ENCODE peak calls at places on chromosomes 12 and 14, in six cellular contexts. A is GM12864; O is GM20000; B is AG10803; V is Calu3; T is CD8-positive, alpha-beta T cell. G is an unnamed sample.

GRCh38 chr12:91991397-91992187 is 154.1 kb downstream of the BTG1 start:
- DNase-seq in V (no peak), B (no peak), T (no peak), O (peak), A (peak), G (peak)

GRCh38 chr14:91378945-91379932 is 38.4 kb downstream of the CCDC88C start:
- DNase-seq in O (no peak), B (no peak), A (no peak), T (no peak), V (no peak), G (no peak)

GRCh38 chr12:117142094-117142493 is 42.9 kb upstream of the TESC start:
- DNase-seq in T (no peak), O (no peak), A (no peak), V (no peak), B (no peak), G (no peak)

GRCh38 chr14:102363182-102363952 is 626 bp downstream of the TECPR2 start:
- DNase-seq in V (no peak), A (no peak), O (no peak), B (peak), T (no peak), G (peak)

GRCh38 chr12:124556067-124556466 is 11.3 kb downstream of the NCOR2 start:
- DNase-seq in O (no peak), V (no peak), B (no peak), A (no peak), T (no peak), G (no peak)

GRCh38 chr12:70667253-70667652 is 30.0 kb upstream of the PTPRB start:
- DNase-seq in T (no peak), V (no peak), B (no peak), A (no peak), O (no peak), G (no peak)

GRCh38 chr12:15164997-15165659 is 56.1 kb downstream of the RERG start:
- DNase-seq in T (no peak), O (no peak), B (no peak), V (no peak), A (no peak), G (no peak)

GRCh38 chr14:50122291-50122690 is 5.9 kb upstream of the VCPKMT start:
- DNase-seq in O (no peak), B (no peak), T (no peak), A (no peak), V (no peak), G (no peak)

GRCh38 chr12:92408072-92408900 is 262.6 kb upstream of the BTG1 start:
- DNase-seq in V (peak), T (no peak), O (peak), B (peak), A (no peak), G (peak)

GRCh38 chr12:132216354-132216987 is 72.2 kb downstream of the NOC4L start:
- DNase-seq in A (no peak), O (no peak), T (no peak), V (no peak), B (no peak), G (no peak)

GRCh38 chr14:89851031-89851430 is 103.5 kb downstream of the EFCAB11 start:
- DNase-seq in V (no peak), B (no peak), T (no peak), A (no peak), O (no peak), G (no peak)

GRCh38 chr12:96981053-96981452 is 74.0 kb downstream of the NEDD1 start:
- DNase-seq in B (peak), V (no peak), O (no peak), A (no peak), T (no peak), G (no peak)

GRCh38 chr14:93369393-93370266 is 22.6 kb downstream of the COX8C start:
- DNase-seq in A (peak), V (no peak), B (no peak), O (peak), T (no peak), G (peak)

GRCh38 chr12:85155791-85156190 is 119.6 kb downstream of the LRRIQ1 start:
- DNase-seq in A (no peak), V (peak), T (no peak), B (peak), O (no peak), G (no peak)

GRCh38 chr14:80679273-80679672 is 262.3 kb downstream of the CEP128 start:
- DNase-seq in V (no peak), O (no peak), B (no peak), T (no peak), A (no peak), G (no peak)

GRCh38 chr12:2393016-2393415 is 340.2 kb downstream of the CACNA1C start:
- DNase-seq in T (no peak), O (no peak), V (no peak), A (no peak), B (no peak), G (no peak)

GRCh38 chr12:120225200-120225558 is 24.3 kb upstream of the RPLP0 start:
- DNase-seq in V (no peak), O (no peak), T (no peak), B (no peak), A (no peak), G (no peak)

GRCh38 chr14:63249112-63249511 is 44.9 kb downstream of the RHOJ start:
- DNase-seq in T (no peak), B (peak), A (no peak), O (no peak), V (no peak), G (no peak)

GRCh38 chr14:101122114-101122854 is 218.8 kb upstream of the RTL1 start:
- DNase-seq in O (no peak), B (no peak), T (no peak), V (no peak), A (no peak), G (no peak)

GRCh38 chr12:87491089-87491488 is 538.1 kb downstream of the C12orf50 start:
- DNase-seq in A (no peak), O (no peak), V (no peak), T (no peak), B (no peak), G (no peak)

GRCh38 chr14:70318635-70319013 is 40.9 kb downstream of the COX16 start:
- DNase-seq in O (no peak), A (no peak), V (no peak), B (no peak), T (no peak), G (no peak)

GRCh38 chr12:1572731-1573130 is 21.6 kb downstream of the FBXL14 start:
- DNase-seq in A (no peak), T (no peak), O (no peak), V (no peak), B (no peak), G (no peak)

GRCh38 chr14:103808403-103809001 is 38.9 kb downstream of the PPP1R13B start:
- DNase-seq in B (peak), V (peak), T (peak), A (no peak), O (peak), G (peak)

GRCh38 chr12:53782093-53782703 is 30.4 kb upstream of the CISTR start:
- DNase-seq in T (no peak), B (no peak), O (no peak), A (no peak), V (no peak), G (no peak)

GRCh38 chr12:13196302-13196921 is at the start of gene EMP1:
- DNase-seq in T (peak), B (peak), O (peak), V (peak), A (peak), G (peak)

GRCh38 chr12:104520242-104520900 is 63.6 kb downstream of the CHST11 start:
- DNase-seq in V (no peak), O (peak), T (no peak), A (no peak), B (no peak), G (no peak)

GRCh38 chr14:105028251-105028927 is 7.5 kb upstream of the CDCA4 start:
- DNase-seq in T (no peak), A (no peak), B (peak), O (no peak), V (no peak), G (peak)

GRCh38 chr14:30267141-30267540 is 291.8 kb upstream of the G2E3 start:
- DNase-seq in A (no peak), T (no peak), O (no peak), V (no peak), B (peak), G (no peak)

GRCh38 chr14:88439088-88439487 is 53.6 kb downstream of the SPATA7 start:
- DNase-seq in V (no peak), A (no peak), B (no peak), O (no peak), T (no peak), G (no peak)

DNA sequence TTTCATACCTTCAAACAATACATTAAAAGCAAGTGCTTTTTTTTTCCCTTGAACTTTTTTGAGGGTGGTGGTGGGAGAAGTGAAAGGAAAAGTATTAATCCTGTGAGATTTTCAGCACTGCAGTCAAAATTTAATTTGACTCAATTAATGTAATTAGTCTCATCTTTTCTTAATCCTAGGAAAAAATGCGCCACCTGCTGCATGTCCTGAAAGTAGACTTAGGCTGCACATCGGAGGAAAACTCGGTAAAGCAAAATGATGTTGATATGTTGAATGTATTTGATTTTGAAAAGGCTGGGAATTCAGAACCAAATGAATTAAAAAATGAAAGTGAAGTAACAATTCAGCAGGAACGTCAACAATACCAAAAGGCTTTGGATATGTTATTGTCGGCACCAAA is 52.2 kb downstream of the SPATA7 start:
- DNase-seq in A (no peak), V (no peak), O (no peak), T (no peak), B (no peak), G (no peak)
- TF ChIP-seq CTCF in A (no peak), V (no peak), O (no peak), T (no peak), B (no peak), G (no peak)

DNA sequence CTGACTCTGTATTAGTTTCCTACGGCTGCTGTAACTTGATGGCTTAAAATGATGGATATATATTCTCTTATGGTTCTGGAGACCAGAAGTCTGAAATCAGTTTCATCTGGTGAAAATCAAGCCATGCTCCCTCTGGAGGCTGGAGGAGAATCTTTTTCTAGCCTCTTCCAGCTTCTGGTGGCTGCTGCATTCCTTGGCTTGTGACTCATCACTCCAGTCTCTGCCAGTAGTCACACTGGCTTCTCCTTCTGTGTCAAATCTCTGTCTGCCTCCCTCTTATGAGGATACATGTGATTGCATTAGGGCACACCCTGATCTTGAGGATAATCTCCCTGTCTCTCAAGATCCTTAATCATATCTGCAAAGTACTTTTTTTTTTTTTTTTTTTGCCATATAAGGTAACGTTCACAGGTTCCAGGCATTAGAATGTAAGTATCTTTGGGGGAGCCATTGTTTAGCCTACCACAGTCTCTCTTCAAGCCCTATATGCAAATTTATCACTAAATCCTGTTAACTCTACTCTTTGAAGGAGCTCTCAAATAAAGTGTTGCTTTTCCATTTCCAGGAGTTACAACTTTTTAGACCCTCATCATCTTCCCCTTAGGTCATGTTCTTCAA is 17.8 kb downstream of the DNAL1 start:
- DNase-seq in V (peak), A (no peak), O (no peak), T (no peak), B (peak), G (no peak)
- TF ChIP-seq CTCF in V (peak), A (no peak), O (no peak), T (no peak), B (peak), G (no peak)

DNA sequence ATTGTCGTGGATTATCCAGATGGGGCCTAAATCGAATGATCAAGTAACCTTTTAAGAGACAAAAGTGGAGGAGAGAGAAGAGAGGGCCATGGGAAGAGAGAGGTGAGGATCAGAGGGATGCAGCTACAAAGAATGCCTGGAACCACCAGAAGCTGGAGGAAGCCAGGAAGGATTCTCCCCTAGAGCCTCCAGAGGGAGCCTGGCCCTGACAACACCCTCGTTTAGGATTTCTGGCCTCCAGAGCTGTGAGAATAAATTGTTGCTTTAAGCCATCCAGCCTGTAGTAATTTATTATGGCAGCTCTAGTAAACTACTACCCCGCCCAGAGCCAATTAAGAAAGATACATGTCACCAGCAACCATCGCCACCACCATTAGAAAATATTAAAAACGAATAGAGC is 46.2 kb upstream of the GSC start:
- DNase-seq in A (no peak), O (no peak), B (peak), T (no peak), V (no peak), G (no peak)
- TF ChIP-seq CTCF in A (no peak), O (no peak), B (peak), T (no peak), V (no peak), G (no peak)

GRCh38 chr12:25337916-25338315 is 87.2 kb upstream of the KRAS start:
- DNase-seq in T (no peak), O (no peak), B (peak), A (no peak), V (no peak), G (no peak)
- TF ChIP-seq CTCF in T (no peak), O (no peak), B (no peak), A (no peak), V (no peak), G (no peak)

DNA sequence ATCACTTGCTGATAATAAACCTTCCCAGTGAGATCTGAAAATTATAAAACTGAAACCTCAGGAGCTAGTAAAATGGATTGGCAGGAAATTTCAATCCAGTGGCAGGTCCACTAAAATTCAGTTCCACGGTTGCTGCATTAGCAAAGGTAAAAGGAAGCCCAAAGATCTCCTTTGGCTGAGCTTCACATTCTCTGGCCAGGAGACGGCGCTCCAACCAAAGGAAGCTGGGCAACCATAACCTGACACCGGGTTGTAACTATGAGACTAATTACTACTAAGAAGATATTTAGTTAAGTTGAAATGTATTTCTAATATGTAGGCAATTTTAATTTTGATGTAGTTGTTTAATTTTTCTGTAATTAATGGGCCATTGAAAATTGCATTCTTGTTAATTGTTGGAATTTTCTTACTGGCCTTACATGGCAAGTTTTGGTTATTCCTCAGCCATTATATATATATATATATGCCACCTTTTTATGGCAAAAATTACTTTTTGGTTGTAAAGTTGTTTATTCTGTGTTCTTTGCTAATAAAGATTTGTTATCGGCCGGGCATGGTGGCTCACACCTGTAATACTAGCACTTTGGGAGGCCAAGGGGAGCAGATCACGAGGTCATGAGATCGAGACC is 17.0 kb downstream of the OR8S1 start:
- DNase-seq in T (no peak), O (peak), A (peak), B (peak), V (peak), G (peak)
- TF ChIP-seq CTCF in T (peak), O (peak), A (peak), B (peak), V (peak), G (peak)

GRCh38 chr12:102990419-102990818 is 32.9 kb downstream of the ASCL1 start:
- DNase-seq in T (no peak), O (no peak), A (no peak), B (no peak), V (no peak), G (no peak)
- TF ChIP-seq CTCF in T (no peak), O (no peak), A (peak), B (no peak), V (no peak), G (peak)

GRCh38 chr14:64762044-64763034 is 58.1 kb downstream of the PLEKHG3 start:
- DNase-seq in O (no peak), T (peak), B (peak), V (peak), A (no peak), G (no peak)

GRCh38 chr14:64763089-64763782 is 59.0 kb downstream of the PLEKHG3 start:
- DNase-seq in T (no peak), A (no peak), O (no peak), B (no peak), V (no peak), G (no peak)

GRCh38 chr14:64760916-64761315 is 56.7 kb downstream of the PLEKHG3 start:
- DNase-seq in T (no peak), O (no peak), V (no peak), B (no peak), A (no peak), G (no peak)

GRCh38 chr14:64760146-64760755 is 56.0 kb downstream of the PLEKHG3 start:
- DNase-seq in V (peak), B (peak), O (peak), A (peak), T (peak), G (peak)

GRCh38 chr14:64761441-64762043 is 57.3 kb downstream of the PLEKHG3 start:
- DNase-seq in B (no peak), O (no peak), V (peak), T (no peak), A (no peak), G (no peak)
- TF ChIP-seq CTCF in B (peak), O (no peak), V (no peak), T (no peak), A (no peak), G (no peak)

DNA sequence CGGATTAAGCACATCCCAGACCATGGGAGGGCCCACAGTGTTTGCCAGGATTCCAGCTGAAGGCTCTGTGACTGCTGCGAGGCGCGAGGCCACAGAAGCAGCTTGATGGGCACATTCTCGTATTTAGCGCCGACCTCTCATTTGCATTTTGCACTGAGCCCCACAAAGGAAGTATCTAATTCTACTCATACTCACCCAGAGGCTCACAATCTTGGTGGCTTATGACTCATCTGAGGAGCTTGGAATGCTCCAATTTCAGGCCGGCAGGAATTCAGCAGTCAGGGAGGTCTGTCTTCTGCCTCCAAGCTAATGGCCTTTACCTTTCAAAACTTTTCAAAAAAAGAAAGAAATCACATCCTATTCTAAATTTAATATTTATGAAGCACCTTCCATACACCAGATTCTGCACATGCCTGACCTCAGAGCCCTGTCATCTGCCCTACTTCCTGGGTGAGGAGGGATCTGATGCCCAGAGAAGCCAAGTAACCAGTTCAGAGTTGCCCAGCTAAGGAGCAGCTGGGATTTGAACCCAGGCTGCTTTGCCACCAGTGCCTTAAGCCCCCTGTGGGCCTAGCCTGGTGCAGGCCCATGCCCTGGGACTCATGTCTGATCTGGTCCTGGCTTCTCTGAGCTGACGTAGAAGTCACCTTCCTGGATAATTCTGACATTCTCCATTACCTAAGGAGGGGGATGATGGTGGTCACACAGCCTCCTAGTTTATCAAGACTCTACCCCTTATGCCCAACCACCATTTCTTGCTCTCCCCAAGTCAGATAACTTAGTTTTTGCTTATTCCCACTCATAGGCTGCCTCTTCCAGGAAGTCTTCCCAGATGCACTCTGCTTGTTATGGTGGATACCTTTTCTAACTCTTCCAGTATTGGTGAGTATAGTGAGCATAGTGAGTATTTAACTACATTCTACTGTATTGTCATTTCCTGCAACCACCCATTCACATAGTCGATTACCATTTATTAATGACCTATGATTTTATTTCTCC is 198.9 kb downstream of the RBM19 start:
- DNase-seq in V (peak), T (no peak), B (peak), A (no peak), O (no peak), G (no peak)
- TF ChIP-seq CTCF in V (no peak), T (no peak), B (no peak), A (no peak), O (no peak), G (no peak)

DNA sequence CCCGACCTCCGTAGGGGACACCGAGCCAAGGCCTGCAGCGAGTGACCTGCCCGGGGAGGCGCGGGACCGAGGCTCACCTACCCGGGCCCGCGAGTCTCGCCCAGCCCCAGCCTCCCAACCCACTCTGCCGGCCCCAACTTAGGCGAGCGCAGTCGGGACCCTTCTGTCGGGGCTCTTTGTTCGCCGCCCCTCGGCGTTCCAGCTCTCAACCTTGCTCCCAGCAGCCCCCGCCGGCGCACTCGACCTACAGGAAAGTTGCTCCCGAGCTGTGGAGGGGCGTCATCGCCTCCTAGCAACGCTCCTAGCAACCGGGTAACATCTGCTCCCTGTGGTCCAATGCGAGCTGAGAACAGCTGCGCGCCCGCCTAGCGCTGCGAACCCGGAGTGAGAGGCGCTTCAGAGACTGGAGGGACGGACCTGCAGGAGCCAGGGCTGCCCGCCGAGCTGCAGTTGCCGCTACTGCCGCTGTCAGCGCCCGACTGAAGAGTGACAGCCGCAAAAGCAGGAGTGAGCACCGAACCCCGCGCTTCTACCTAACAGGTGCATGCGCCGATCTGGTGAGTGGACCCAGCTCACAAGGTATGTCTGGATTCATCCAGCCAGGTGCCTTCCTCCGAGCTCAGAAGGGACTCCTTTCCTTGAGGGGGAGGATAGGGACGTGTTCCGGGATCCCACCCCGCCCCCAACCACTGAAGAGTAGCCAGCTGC is 354.9 kb downstream of the SNAPC1 start:
- DNase-seq in A (peak), O (peak), T (peak), V (peak), B (peak), G (peak)
- TF ChIP-seq CTCF in A (peak), O (peak), T (peak), V (no peak), B (peak), G (peak)

G was measured in GM10248.